ENCODE peak calls at places on chromosomes 7 and 10, in five cellular contexts. G is neural crest cell, X is GM12865, M is astrocyte, L is IMR-90. I is an unnamed sample.

GRCh38 chr7:37831214-37831613 is 17.2 kb upstream of the NME8 start:
- DNase-seq in G (no peak), X (no peak), M (no peak), L (no peak), I (no peak)

GRCh38 chr10:96978621-96979154 is 146.6 kb downstream of the LCOR start:
- DNase-seq in G (no peak), X (peak), M (no peak), L (no peak), I (peak)

GRCh38 chr10:90288403-90288933 is 569.4 kb downstream of the HTR7 start:
- DNase-seq in G (no peak), X (peak), M (peak), L (peak), I (no peak)

GRCh38 chr7:114548576-114548975 is 134.0 kb downstream of the FOXP2 start:
- DNase-seq in G (no peak), X (no peak), M (no peak), L (peak), I (no peak)

GRCh38 chr7:150860291-150860977 is 8.1 kb downstream of the AOC1 start:
- DNase-seq in G (no peak), X (no peak), M (no peak), L (no peak), I (no peak)

GRCh38 chr10:121860810-121861209 is 67.0 kb downstream of the ATE1 start:
- DNase-seq in G (no peak), X (no peak), M (no peak), L (no peak), I (no peak)

GRCh38 chr7:28487487-28487886 is 75.2 kb downstream of the CREB5 start:
- DNase-seq in G (no peak), X (no peak), M (no peak), L (no peak), I (no peak)

GRCh38 chr10:128130051-128130450 is 3.8 kb upstream of the MKI67 start:
- DNase-seq in G (no peak), X (no peak), M (peak), L (peak), I (no peak)

GRCh38 chr7:159012353-159013069 is 132.2 kb downstream of the VIPR2 start:
- DNase-seq in G (no peak), X (no peak), M (no peak), L (no peak), I (no peak)

GRCh38 chr7:22093936-22094335 is 148.2 kb upstream of the CDCA7L start:
- DNase-seq in G (no peak), X (no peak), M (no peak), L (no peak), I (no peak)

GRCh38 chr10:62171791-62172190 is 96.9 kb downstream of the RTKN2 start:
- DNase-seq in G (no peak), X (no peak), M (no peak), L (no peak), I (no peak)

GRCh38 chr10:25758041-25758457 is 176.0 kb upstream of the MYO3A start:
- DNase-seq in G (peak), X (peak), M (peak), L (no peak), I (peak)

GRCh38 chr7:135508853-135509588 is 881 bp downstream of the CNOT4 start:
- DNase-seq in G (peak), X (peak), M (peak), L (peak), I (peak)

GRCh38 chr7:3605222-3605621 is 304.2 kb downstream of the SDK1 start:
- DNase-seq in G (no peak), X (no peak), M (peak), L (peak), I (no peak)

DNA sequence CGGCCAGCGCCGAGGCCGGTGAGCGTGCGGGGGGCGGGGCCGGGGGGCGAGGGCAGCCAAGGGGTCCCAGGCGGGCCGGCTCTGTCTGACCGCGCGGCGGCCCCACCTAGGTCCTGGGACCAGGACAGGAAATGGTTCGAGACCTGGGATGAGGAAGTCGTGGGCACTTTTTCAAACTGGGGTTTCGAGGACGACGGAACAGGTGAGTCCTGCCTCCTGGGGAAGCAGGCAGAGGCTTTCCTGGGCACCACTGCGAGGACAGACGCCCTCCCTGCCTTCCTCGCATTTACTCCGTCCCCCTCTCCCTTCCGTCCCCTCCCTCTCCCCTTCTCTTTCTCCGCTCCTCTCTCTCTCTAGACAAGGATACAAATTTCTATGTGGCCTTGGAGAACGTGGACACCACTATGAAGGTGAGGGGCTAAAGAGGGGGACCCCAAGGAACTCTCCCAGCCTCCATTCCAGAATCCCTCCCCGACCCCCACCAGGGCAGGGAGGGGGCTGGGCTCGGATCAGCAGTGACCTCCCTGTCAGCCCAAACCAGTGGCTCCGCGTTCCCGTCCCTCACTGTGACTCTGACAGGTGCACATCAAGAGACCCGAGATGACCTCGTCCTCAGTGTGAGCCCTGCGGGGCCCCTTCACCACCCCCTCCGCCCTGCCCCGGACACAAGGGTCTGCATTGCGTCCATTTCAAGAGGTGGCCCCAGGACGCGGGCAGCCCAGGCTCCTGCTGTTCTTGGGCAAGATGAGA is 2.6 kb upstream of the MUC12 start:
- DNase-seq in G (no peak), X (no peak), M (no peak), L (no peak), I (peak)
- TF ChIP-seq CTCF in G (peak), X (no peak), M (peak), L (no peak), I (no peak)

DNA sequence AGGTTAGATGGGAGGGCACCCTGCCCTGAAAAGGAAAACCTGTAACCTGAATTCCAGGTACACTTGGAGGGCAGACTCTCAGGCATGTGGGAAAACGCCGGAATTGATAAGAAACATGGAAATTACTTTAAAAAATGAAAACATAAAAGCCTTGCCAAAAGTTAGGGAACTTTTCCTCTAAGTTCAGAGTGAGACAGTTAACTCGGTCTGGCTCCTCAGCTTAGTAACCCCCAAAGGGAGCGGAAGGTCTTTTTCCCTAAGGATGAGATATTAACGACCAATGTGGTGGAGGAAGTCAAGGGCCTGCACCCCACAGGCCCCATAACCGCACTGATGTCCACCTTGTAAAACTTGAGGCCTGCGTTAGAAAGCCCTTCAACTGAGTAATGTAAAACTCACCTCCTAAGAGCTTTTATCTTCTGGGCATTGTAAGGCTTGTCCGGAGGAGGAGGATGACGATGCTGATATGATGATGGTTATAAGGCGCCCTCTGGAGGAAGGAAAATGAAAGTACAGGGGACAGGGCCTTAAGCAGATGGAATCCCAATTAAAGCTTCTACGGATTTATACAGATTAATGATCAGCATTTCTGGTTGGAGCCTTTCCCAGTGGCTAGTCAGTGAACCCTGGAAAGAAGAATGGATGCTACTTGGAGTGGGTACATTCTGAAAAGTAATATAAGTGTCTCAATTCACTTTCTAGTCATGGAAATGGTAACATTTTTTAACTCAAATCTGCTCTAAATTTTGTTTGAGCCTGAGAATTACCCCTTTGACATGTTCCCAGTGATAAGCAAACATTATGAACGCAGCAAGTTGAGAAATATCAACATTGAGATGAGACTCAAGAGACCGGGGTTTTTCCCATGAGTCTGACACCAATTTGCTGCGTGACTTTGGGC is 696 bp downstream of the COL1A2 start:
- DNase-seq in G (peak), X (peak), M (peak), L (peak), I (peak)
- TF ChIP-seq CTCF in G (peak), X (peak), M (peak), L (peak), I (peak)

DNA sequence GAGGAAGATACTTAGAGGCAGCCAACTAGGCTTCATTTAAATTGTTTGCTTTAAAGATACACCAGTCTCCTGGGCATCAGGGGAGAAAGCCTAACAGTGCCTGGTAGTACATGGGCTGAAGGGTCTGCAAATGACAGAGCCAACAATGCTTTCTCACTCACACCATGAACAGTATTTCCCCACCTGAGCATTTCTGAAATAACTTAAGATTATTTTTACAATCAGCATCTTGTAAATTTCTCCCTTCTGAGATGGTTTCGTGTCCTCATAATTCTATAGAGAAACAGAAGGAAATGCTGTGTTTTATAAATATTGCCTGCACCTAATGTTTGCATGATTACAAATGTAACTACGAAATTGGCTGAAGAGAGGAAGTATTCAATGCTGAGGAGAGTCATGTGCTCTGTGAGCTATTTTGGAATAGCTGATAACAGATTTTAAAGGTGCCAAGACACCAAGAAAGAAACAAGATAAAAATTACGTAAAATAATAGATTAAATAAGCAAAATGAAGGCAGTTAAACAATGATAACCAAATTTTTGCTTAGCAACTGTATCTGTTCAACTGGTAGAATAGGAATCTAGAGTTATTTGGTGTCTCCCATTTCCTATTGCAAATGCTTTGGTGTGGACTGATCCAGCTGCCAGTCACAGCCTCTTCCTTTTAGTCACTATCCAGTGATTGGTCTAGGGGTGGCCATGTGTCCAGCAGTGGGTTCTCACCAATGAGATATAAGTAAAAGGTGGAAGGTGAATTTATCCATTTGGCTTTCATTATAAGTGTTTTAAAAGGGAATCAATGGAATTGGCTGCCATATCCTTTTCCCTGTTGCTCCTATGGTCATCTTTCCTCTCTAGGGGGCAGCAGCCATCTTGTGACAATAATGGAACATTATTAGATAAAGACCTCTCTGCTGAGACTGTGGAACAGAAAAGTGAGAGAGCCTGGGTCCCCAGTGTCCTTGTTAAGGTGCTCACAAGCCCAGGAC is 167.9 kb upstream of the SLC26A5 start:
- DNase-seq in G (no peak), X (no peak), M (no peak), L (no peak), I (no peak)
- TF ChIP-seq CTCF in G (no peak), X (no peak), M (peak), L (peak), I (no peak)

DNA sequence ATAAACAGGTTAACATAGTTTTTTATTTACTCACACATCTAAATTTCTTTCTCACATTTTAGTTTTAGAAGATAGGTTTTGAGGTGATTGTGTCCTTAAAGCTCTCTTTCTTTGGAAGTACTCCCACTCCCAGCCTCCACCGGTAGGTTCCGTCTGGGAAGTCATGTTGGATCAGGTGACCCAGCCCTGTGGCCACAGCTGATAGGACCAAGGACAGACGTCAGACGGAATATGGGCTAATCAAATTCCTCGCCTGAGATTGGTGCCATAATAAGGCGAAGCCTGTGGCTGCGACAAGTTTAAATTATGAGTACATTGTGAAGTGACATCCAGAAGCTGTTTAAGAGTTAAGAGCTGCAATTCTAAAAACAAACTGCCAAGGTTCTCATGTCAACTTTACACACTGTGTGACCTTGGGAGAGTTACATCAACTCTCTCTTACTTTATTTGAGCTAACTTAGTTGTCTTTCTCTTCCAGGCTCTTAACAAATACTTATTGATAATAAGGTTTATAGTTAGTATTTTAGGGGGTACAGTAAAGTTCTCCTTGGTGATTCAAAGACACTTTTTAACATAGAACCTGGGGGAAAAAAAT is 133.6 kb downstream of the NPY start:
- DNase-seq in G (no peak), X (no peak), M (no peak), L (no peak), I (no peak)
- TF ChIP-seq CTCF in G (no peak), X (no peak), M (no peak), L (no peak), I (no peak)

GRCh38 chr7:133050200-133050995 is 31.5 kb downstream of the CHCHD3 start:
- DNase-seq in G (no peak), X (no peak), M (no peak), L (no peak), I (no peak)
- TF ChIP-seq CTCF in G (no peak), X (no peak), M (no peak), L (no peak), I (no peak)